ENCODE peak calls at places on chromosomes 12 and 14, in seven cellular contexts. N, H, X, A, F, Z and M are unnamed samples.

GRCh38 chr12:43221216-43221615 is 330.8 kb downstream of the ADAMTS20 start:
- DNase-seq in N (no peak), H (no peak), X (no peak), A (no peak), F (no peak), Z (no peak), M (no peak)

GRCh38 chr14:87002831-87003230 is 990.2 kb downstream of the GALC start:
- DNase-seq in N (peak), H (no peak), X (no peak), A (no peak), F (no peak), Z (no peak), M (no peak)

GRCh38 chr12:107600596-107601144 is 84.9 kb upstream of the PWP1 start:
- DNase-seq in N (peak), H (no peak), X (no peak), A (no peak), F (no peak), Z (no peak), M (no peak)

GRCh38 chr14:81423504-81423903 is 23.4 kb upstream of the STON2 start:
- DNase-seq in N (no peak), H (no peak), X (no peak), A (no peak), F (no peak), Z (no peak), M (no peak)

GRCh38 chr14:93906341-93907329 is 20.5 kb upstream of the FAM181A start:
- DNase-seq in N (peak), H (peak), X (peak), A (peak), F (peak), Z (no peak), M (peak)

GRCh38 chr12:111417290-111417689 is 11.6 kb downstream of the SH2B3 start:
- DNase-seq in N (no peak), H (no peak), X (no peak), A (no peak), F (no peak), Z (no peak), M (no peak)

GRCh38 chr12:92571844-92572543 is 130.8 kb upstream of the PLEKHG7 start:
- DNase-seq in N (no peak), H (no peak), X (no peak), A (no peak), F (no peak), Z (no peak), M (no peak)

GRCh38 chr12:94553875-94554274 is 94.2 kb upstream of the CEP83 start:
- DNase-seq in N (no peak), H (no peak), X (no peak), A (no peak), F (no peak), Z (no peak), M (no peak)

GRCh38 chr12:65666876-65667275 is 157.4 kb upstream of the HMGA2 start:
- DNase-seq in N (no peak), H (no peak), X (peak), A (no peak), F (no peak), Z (no peak), M (peak)

GRCh38 chr12:114975974-114976310 is 292.0 kb upstream of the TBX3 start:
- DNase-seq in N (peak), H (no peak), X (no peak), A (no peak), F (no peak), Z (no peak), M (no peak)

GRCh38 chr14:68523994-68524725 is 268.7 kb downstream of the ZFP36L1 start:
- DNase-seq in N (peak), H (no peak), X (no peak), A (no peak), F (no peak), Z (no peak), M (peak)
- TF ChIP-seq CTCF in N (peak), H (no peak), X (no peak), A (no peak), F (no peak), Z (no peak), M (peak)

GRCh38 chr12:69633061-69633460 is 22.4 kb upstream of the LRRC10 start:
- DNase-seq in N (no peak), H (no peak), X (no peak), A (no peak), F (no peak), Z (no peak), M (no peak)

GRCh38 chr12:69630191-69630590 is 19.5 kb upstream of the LRRC10 start:
- DNase-seq in N (peak), H (no peak), X (no peak), A (no peak), F (no peak), Z (no peak), M (no peak)
- TF ChIP-seq CTCF in N (peak), H (peak), X (peak), A (no peak), F (no peak), Z (no peak), M (peak)

GRCh38 chr14:54493293-54493692 is 4.5 kb upstream of the GMFB start:
- DNase-seq in N (no peak), H (no peak), X (no peak), A (no peak), F (no peak), Z (no peak), M (no peak)
- TF ChIP-seq CTCF in N (no peak), H (peak), X (no peak), A (no peak), F (no peak), Z (no peak), M (no peak)

GRCh38 chr14:68407838-68408237 is 385.0 kb downstream of the ZFP36L1 start:
- DNase-seq in N (no peak), H (no peak), X (no peak), A (no peak), F (no peak), Z (no peak), M (no peak)

GRCh38 chr14:68405959-68406358 is 386.9 kb downstream of the ZFP36L1 start:
- DNase-seq in N (peak), H (peak), X (no peak), A (no peak), F (no peak), Z (no peak), M (peak)

GRCh38 chr14:68407275-68407674 is 385.6 kb downstream of the ZFP36L1 start:
- DNase-seq in N (no peak), H (no peak), X (no peak), A (no peak), F (no peak), Z (no peak), M (no peak)

GRCh38 chr14:68409355-68409754 is 383.5 kb downstream of the ZFP36L1 start:
- DNase-seq in N (peak), H (no peak), X (no peak), A (no peak), F (no peak), Z (no peak), M (no peak)

DNA sequence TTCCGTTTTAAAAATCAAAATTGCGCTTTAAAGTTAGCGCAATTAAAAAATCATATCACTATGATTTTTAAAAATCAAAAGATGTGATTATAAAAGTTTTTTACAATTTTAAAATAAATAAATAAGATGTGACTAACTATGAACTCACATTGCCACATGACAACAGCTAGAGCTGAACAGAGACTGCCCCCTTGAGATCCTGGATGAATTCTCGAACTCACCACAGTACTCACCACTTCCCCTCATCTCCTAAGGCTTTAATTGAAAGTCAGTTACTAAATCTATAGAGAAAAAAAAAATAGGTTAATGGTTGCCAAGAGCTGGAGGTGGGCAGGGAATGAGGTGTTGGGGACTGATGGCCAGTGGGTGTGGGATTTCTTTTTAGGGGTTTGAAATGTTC is 384.2 kb downstream of the ZFP36L1 start:
- DNase-seq in N (no peak), H (no peak), X (no peak), A (no peak), F (no peak), Z (no peak), M (peak)
- TF ChIP-seq CTCF in N (peak), H (no peak), X (peak), A (no peak), F (peak), Z (no peak), M (peak)

DNA sequence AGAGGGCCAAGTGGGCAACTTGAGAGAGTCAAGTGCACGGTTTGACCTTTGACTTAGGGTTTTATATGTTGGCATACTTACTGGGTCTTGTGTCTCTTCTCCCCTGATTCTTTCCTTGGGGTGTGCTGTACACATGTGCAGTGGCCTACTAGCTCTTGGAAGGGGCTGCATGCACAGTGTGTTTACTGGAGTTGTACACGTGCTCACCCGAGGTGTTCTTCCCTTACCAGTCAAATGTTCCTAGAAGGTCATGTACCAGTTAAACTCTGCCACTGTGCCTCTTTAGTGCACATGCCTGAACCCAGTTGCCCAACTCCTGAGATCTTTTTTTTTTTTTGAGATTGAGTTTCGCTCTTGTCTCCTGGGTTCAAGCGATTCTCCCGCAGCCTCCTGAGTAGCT is 9.2 kb upstream of the DTD2 start:
- DNase-seq in N (no peak), H (no peak), X (no peak), A (no peak), F (no peak), Z (no peak), M (no peak)
- TF ChIP-seq CTCF in N (no peak), H (no peak), X (no peak), A (no peak), F (no peak), Z (no peak), M (no peak)

GRCh38 chr12:78914859-78915331 is 50.3 kb downstream of the SYT1 start:
- DNase-seq in N (no peak), H (peak), X (no peak), A (no peak), F (no peak), Z (no peak), M (no peak)

GRCh38 chr12:78917513-78917912 is 52.9 kb downstream of the SYT1 start:
- DNase-seq in N (no peak), H (no peak), X (no peak), A (no peak), F (no peak), Z (no peak), M (no peak)

GRCh38 chr12:78916845-78917480 is 52.4 kb downstream of the SYT1 start:
- DNase-seq in N (peak), H (peak), X (peak), A (no peak), F (no peak), Z (no peak), M (peak)

DNA sequence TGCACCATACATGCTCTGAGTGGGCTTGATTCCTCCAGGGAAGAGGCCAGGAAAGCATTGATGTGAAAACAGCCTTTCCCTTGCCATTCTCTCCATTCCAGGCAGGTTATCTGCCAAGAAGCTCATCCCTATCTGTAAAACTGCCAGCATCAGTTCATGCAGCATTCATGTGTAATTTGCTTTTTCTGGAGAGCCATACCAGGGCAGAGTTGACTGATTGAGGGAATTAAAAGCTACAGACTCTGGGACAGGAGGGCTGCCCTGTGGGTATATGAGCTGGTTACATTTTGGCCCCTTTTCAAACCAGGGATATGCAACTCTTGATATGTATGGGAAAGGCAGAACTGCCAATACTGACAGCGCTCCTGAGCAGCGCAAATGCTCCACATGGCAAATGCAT is 53.6 kb downstream of the SYT1 start:
- DNase-seq in N (no peak), H (no peak), X (no peak), A (no peak), F (no peak), Z (no peak), M (no peak)
- TF ChIP-seq CTCF in N (no peak), H (no peak), X (no peak), A (no peak), F (no peak), Z (no peak), M (no peak)

GRCh38 chr14:22163051-22163450 is 426.0 kb downstream of the DAD1 start:
- DNase-seq in N (no peak), H (no peak), X (peak), A (no peak), F (no peak), Z (no peak), M (no peak)

GRCh38 chr14:22164616-22165015 is 424.4 kb downstream of the DAD1 start:
- DNase-seq in N (no peak), H (peak), X (peak), A (no peak), F (no peak), Z (no peak), M (no peak)

GRCh38 chr14:22168092-22168955 is 420.7 kb downstream of the DAD1 start:
- DNase-seq in N (no peak), H (no peak), X (peak), A (no peak), F (no peak), Z (no peak), M (peak)
- TF ChIP-seq CTCF in N (no peak), H (peak), X (peak), A (no peak), F (no peak), Z (no peak), M (no peak)